ENCODE peak calls at places on chromosomes 13 and 19, in five cellular contexts. Z is cardiac muscle cell, A is fibroblast of lung, W is tibial nerve, M is endodermal cell. D is an unnamed sample.
A peak's percentile ranks its signal among the peaks of the same experiment; 100 is the strongest.

GRCh38 chr13:38421590-38422560 is 72.2 kb downstream of the UFM1 start:
- DNase-seq in Z (peak; percentile 71), A (peak; percentile 27), W (no peak), M (no peak), D (no peak)

GRCh38 chr13:80666782-80667537 is 326.0 kb upstream of the SPRY2 start:
- DNase-seq in Z (peak; percentile 54), A (peak; percentile 32), W (no peak), M (no peak), D (no peak)

GRCh38 chr19:30236006-30236405 is 136.2 kb upstream of the ZNF536 start:
- DNase-seq in Z (no peak), A (no peak), W (no peak), M (no peak), D (no peak)

GRCh38 chr13:91722267-91722884 is 324.0 kb downstream of the GPC5 start:
- DNase-seq in Z (peak; percentile 50), A (peak; percentile 64), W (no peak), M (no peak), D (no peak)

GRCh38 chr19:3121821-3122511 is 13.9 kb upstream of the GNA15 start:
- DNase-seq in Z (no peak), A (no peak), W (no peak), M (no peak), D (no peak)

GRCh38 chr13:95136638-95137037 is 164.6 kb downstream of the ABCC4 start:
- DNase-seq in Z (no peak), A (no peak), W (no peak), M (no peak), D (no peak)

GRCh38 chr19:14941189-14941588 is at the start of gene OR7C2:
- DNase-seq in Z (no peak), A (no peak), W (no peak), M (no peak), D (no peak)

GRCh38 chr13:25927363-25927762 is 124.5 kb downstream of the SHISA2 start:
- DNase-seq in Z (no peak), A (no peak), W (no peak), M (no peak), D (no peak)

GRCh38 chr13:60627071-60627686 is 230.2 kb downstream of the TDRD3 start:
- DNase-seq in Z (peak; percentile 48), A (peak; percentile 2), W (peak; percentile 16), M (peak; percentile 91), D (no peak)

GRCh38 chr19:13057147-13057572 is 45.5 kb downstream of the LYL1 start:
- DNase-seq in Z (no peak), A (no peak), W (no peak), M (peak; percentile 52), D (no peak)
- H3K27me3 ChIP-seq in Z (peaks cover 100% of the 10 kb centered on the region), A (no peaks in the 10 kb centered on the region), W (no peaks in the 10 kb centered on the region), M (peaks cover 94% of the 10 kb centered on the region), D (no peaks in the 10 kb centered on the region)

GRCh38 chr19:17683078-17683477 is 5.1 kb downstream of the UNC13A start:
- DNase-seq in Z (no peak), A (no peak), W (no peak), M (no peak), D (no peak)
- TF ChIP-seq CTCF in Z (no peak), A (no peak), W (no peak), M (no peak), D (no peak)

GRCh38 chr13:107119989-107120881 is 552.3 kb upstream of the ARGLU1 start:
- DNase-seq in Z (no peak), A (no peak), W (no peak), M (no peak), D (no peak)
- H3K4me1 ChIP-seq in Z (no peaks in the 10 kb centered on the region), A (no peaks in the 10 kb centered on the region), W (no peaks in the 10 kb centered on the region), M (no peaks in the 10 kb centered on the region), D (no peaks in the 10 kb centered on the region)

GRCh38 chr19:46069841-46070341 is 29.1 kb upstream of the IGFL4 start:
- DNase-seq in Z (peak; percentile 95), A (peak; percentile 96), W (no peak), M (no peak), D (no peak)

GRCh38 chr19:46076031-46076880 is 35.5 kb upstream of the IGFL4 start:
- DNase-seq in Z (no peak), A (no peak), W (no peak), M (no peak), D (no peak)

GRCh38 chr19:46077815-46078167 is 37.0 kb upstream of the IGFL4 start:
- DNase-seq in Z (no peak), A (no peak), W (no peak), M (no peak), D (no peak)

GRCh38 chr19:46076951-46077814 is 36.4 kb upstream of the IGFL4 start:
- DNase-seq in Z (peak; percentile 88), A (peak; percentile 79), W (peak; percentile 26), M (peak; percentile 94), D (no peak)

DNA sequence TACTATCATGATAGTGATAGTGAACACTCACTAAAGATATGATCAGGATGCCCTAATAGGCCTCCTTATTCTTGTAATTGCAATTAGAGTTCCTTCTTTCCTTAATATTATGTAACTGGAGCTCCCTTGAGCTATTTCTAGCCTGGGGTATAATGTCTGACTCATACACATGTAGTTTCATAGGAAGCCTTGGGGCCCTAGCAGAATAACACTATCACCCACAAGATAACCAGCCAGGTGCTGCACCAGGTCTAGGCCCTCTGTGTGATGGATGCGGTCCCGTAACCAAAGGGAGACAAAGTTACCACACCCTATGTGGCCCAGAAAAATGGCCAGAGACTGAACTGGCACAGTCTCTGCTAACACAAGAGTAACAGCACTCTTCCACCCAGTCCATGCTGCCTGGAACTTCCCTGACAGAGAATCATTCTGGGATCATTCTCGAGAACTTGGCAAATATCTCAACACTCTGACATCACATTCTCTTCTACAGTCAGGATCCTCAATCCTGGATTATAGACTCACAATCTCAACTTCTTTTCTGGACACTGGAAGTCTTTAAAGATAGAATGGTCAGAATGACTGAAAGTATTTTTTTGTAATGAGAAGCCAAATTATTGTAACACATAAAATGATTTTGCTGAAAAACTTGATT is 32.6 kb upstream of the IGFL4 start:
- DNase-seq in Z (no peak), A (no peak), W (no peak), M (no peak), D (no peak)
- H3K27me3 ChIP-seq in Z (peaks cover 87% of the 10 kb centered on the region), A (peaks cover 20% of the 10 kb centered on the region), W (peaks cover 69% of the 10 kb centered on the region), M (peaks cover 78% of the 10 kb centered on the region), D (no peaks in the 10 kb centered on the region)

GRCh38 chr19:23286477-23286876 is 36.3 kb upstream of the ZNF724 start:
- DNase-seq in Z (no peak), A (no peak), W (no peak), M (peak; percentile 74), D (no peak)
- TF ChIP-seq CTCF in Z (no peak), A (peak; percentile 15), W (no peak), M (peak; percentile 66), D (no peak)

GRCh38 chr13:45333251-45333972 is 7.6 kb downstream of the TPT1 start:
- DNase-seq in Z (no peak), A (no peak), W (no peak), M (no peak), D (no peak)
- H3K4me1 ChIP-seq in Z (peaks cover 3% of the 10 kb centered on the region), A (peaks cover 22% of the 10 kb centered on the region), W (peaks cover 1% of the 10 kb centered on the region), M (peaks cover 5% of the 10 kb centered on the region), D (peaks cover 88% of the 10 kb centered on the region)

GRCh38 chr13:112245959-112246358 is 130.2 kb upstream of the SPACA7 start:
- DNase-seq in Z (no peak), A (no peak), W (no peak), M (no peak), D (no peak)
- H3K27me3 ChIP-seq in Z (no peaks in the 10 kb centered on the region), A (no peaks in the 10 kb centered on the region), W (no peaks in the 10 kb centered on the region), M (no peaks in the 10 kb centered on the region), D (peaks cover 10% of the 10 kb centered on the region)

GRCh38 chr13:49247722-49248432 is at the start of gene CDADC1:
- DNase-seq in Z (peak; percentile 98), A (peak; percentile 97), W (peak; percentile 97), M (peak; percentile 99), D (peak; percentile 98)
- TF ChIP-seq CTCF in Z (no peak), A (no peak), W (no peak), M (no peak), D (no peak)

D was measured in tibial artery.